ENCODE peak calls at places on chromosomes 1 and 21, in seven cellular contexts. F is H1, Q is mammary epithelial cell, H is GM13976, W is GM20000, Y is heart left ventricle, A is Panc1. E is an unnamed sample.

GRCh38 chr1:198157241-198157846 is 546 bp downstream of the NEK7 start:
- DNase-seq in F (peak; percentile 73), Q (peak; percentile 93), H (peak; percentile 83), W (peak; percentile 88), Y (peak; percentile 92), A (peak; percentile 70), E (peak; percentile 84)

GRCh38 chr1:116286541-116286971 is 86.5 kb upstream of the ATP1A1 start:
- DNase-seq in F (no peak), Q (no peak), H (no peak), W (no peak), Y (no peak), A (no peak), E (no peak)

GRCh38 chr1:54696262-54696661 is 19.4 kb upstream of the TTC4 start:
- DNase-seq in F (no peak), Q (no peak), H (no peak), W (no peak), Y (no peak), A (no peak), E (no peak)

GRCh38 chr1:17016317-17016661 is 4.6 kb upstream of the ATP13A2 start:
- DNase-seq in F (no peak), Q (peak; percentile 80), H (no peak), W (no peak), Y (no peak), A (no peak), E (no peak)

GRCh38 chr1:100478816-100479215 is 59.1 kb upstream of the GPR88 start:
- DNase-seq in F (no peak), Q (no peak), H (no peak), W (no peak), Y (no peak), A (no peak), E (no peak)

GRCh38 chr1:192751260-192751659 is 57.6 kb upstream of the RGS2 start:
- DNase-seq in F (no peak), Q (no peak), H (no peak), W (no peak), Y (no peak), A (no peak), E (no peak)

GRCh38 chr1:164630626-164631396 is 71.8 kb downstream of the PBX1 start:
- DNase-seq in F (no peak), Q (peak; percentile 72), H (no peak), W (no peak), Y (no peak), A (no peak), E (no peak)

GRCh38 chr1:173934440-173934839 is 17.3 kb upstream of the SERPINC1 start:
- DNase-seq in F (no peak), Q (no peak), H (no peak), W (no peak), Y (no peak), A (no peak), E (no peak)

GRCh38 chr1:211420389-211420788 is 71.6 kb downstream of the RD3 start:
- DNase-seq in F (no peak), Q (peak; percentile 17), H (no peak), W (no peak), Y (no peak), A (no peak), E (no peak)

GRCh38 chr1:37660646-37661045 is 26.0 kb upstream of the RSPO1 start:
- DNase-seq in F (no peak), Q (no peak), H (no peak), W (no peak), Y (no peak), A (no peak), E (no peak)

DNA sequence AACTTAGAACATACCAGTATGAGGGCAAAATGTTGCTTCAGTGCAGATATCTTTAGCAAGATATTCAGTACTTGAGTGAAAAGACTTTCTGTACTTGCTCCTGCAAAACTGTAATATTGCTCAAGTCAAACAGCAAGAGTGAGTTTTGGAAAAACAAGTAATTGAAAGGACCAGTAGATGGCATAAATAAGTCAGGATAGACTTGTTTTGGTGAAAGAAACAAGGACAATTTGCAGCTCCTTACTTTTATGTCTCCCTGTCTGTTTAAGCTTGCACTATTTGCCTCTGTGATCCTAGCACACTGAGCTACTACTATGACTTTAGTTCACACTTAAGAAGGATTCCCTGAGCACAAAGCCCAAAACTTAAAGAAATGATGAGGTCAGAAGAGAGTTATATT is 39.1 kb downstream of the IFI44 start:
- DNase-seq in F (no peak), Q (peak; percentile 29), H (no peak), W (no peak), Y (no peak), A (peak; percentile 43), E (no peak)
- TF ChIP-seq CTCF in F (no peak), Q (no peak), H (no peak), W (no peak), Y (no peak), A (no peak), E (no peak)

GRCh38 chr1:36366091-36366661 is 19.5 kb downstream of the STK40 start:
- DNase-seq in F (no peak), Q (no peak), H (no peak), W (no peak), Y (peak; percentile 71), A (no peak), E (peak; percentile 81)
- TF ChIP-seq CTCF in F (no peak), Q (no peak), H (no peak), W (no peak), Y (no peak), A (no peak), E (no peak)

DNA sequence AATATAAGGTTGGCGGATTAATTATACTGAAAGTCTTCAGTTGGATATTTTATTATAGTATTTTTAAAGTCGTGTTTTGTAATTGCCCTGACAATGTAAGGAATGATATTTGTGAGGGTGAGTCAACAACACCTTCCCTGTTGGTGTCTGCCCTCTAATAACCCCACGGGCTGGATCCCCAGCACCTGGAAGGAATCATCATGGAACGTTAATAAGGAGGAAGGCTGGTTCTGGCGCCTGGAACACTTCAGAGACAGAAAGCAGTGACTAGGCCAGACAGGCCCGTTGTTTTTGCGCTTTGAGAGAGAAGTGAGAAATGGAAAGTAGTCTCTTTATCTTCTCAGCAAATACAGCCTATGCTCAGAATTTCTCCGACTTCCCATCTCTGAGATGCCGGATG is 31.6 kb downstream of the TEX35 start:
- DNase-seq in F (no peak), Q (no peak), H (no peak), W (no peak), Y (no peak), A (no peak), E (no peak)
- TF ChIP-seq CTCF in F (no peak), Q (no peak), H (no peak), W (no peak), Y (no peak), A (no peak), E (no peak)

DNA sequence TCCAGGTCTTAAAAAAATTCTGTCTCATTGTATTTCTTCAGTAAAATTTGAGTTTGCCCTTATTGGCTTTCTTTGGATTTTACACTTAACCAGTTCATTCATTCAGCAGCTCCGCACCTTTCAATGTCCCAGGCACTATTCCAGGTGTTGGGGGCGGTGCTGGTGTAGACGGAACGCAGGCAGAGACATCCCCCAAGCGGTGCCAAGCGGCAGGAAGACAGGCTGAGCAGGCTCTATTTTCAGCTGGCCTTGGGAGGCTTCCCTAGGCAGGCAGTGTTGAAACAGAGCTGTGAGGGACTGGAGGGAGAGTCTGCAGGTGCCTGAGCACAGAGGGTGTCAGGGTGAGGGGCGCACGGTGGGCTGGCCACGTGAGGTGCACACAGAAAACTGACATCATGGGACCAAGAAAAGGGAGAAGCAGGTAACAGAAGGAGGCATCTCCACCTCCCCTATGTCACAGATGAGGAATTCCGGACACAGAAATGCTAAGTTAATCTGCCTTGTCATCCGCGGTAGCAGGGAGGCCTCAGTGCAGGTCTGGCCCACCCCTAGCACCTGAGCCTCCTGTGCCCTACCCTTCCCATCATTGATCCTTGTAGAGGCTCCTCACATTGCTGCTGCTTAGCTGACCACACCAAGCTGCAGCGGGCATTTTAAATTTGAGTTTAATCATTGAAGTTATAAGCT is 40.7 kb downstream of the SLC37A1 start:
- DNase-seq in F (no peak), Q (no peak), H (no peak), W (no peak), Y (no peak), A (no peak), E (peak; percentile 33)
- TF ChIP-seq CTCF in F (no peak), Q (no peak), H (no peak), W (no peak), Y (no peak), A (no peak), E (no peak)

E was measured in CD14-positive monocyte.